ENCODE peak calls at places on chromosome 4, in five cellular contexts. A, N, U, K and E are unnamed samples.

GRCh38 chr4:41949531-41949930 is 14.3 kb downstream of the TMEM33 start:
- DNase-seq in A (no peak), N (no peak), U (no peak), K (no peak), E (no peak)

GRCh38 chr4:61877893-61878292 is 677.8 kb downstream of the ADGRL3 start:
- DNase-seq in A (no peak), N (no peak), U (no peak), K (no peak), E (no peak)

GRCh38 chr4:24425868-24426267 is 158.5 kb downstream of the DHX15 start:
- DNase-seq in A (no peak), N (no peak), U (no peak), K (no peak), E (no peak)

GRCh38 chr4:1041147-1041935 is 29.9 kb downstream of the FGFRL1 start:
- DNase-seq in A (no peak), N (no peak), U (peak; percentile 81), K (no peak), E (no peak)

GRCh38 chr4:141046255-141046654 is 87.0 kb downstream of the RNF150 start:
- DNase-seq in A (no peak), N (no peak), U (no peak), K (peak; percentile 97), E (no peak)

GRCh38 chr4:165631208-165631894 is 241.7 kb upstream of the TLL1 start:
- DNase-seq in A (no peak), N (no peak), U (no peak), K (no peak), E (no peak)

GRCh38 chr4:152843476-152844107 is 63.8 kb downstream of the ARFIP1 start:
- DNase-seq in A (no peak), N (no peak), U (no peak), K (no peak), E (no peak)

GRCh38 chr4:85783483-85783882 is 308.5 kb downstream of the ARHGAP24 start:
- DNase-seq in A (no peak), N (no peak), U (no peak), K (no peak), E (no peak)

GRCh38 chr4:52966781-52967180 is 104.7 kb downstream of the RASL11B start:
- DNase-seq in A (no peak), N (no peak), U (no peak), K (no peak), E (no peak)

GRCh38 chr4:107153228-107153627 is 117.1 kb upstream of the DKK2 start:
- DNase-seq in A (no peak), N (peak; percentile 10), U (no peak), K (no peak), E (no peak)

GRCh38 chr4:41339812-41340809 is 83.4 kb downstream of the UCHL1 start:
- DNase-seq in A (no peak), N (no peak), U (no peak), K (no peak), E (no peak)

GRCh38 chr4:184838249-184839074 is 12.7 kb upstream of the ACSL1 start:
- DNase-seq in A (no peak), N (no peak), U (peak; percentile 28), K (no peak), E (peak; percentile 72)

GRCh38 chr4:56626963-56627362 is 54.1 kb downstream of the HOPX start:
- DNase-seq in A (no peak), N (no peak), U (no peak), K (no peak), E (no peak)

GRCh38 chr4:77817304-77818076 is 1.7 kb downstream of the CNOT6L start:
- DNase-seq in A (no peak), N (no peak), U (no peak), K (no peak), E (no peak)

GRCh38 chr4:31045151-31045550 is 325.0 kb downstream of the PCDH7 start:
- DNase-seq in A (no peak), N (no peak), U (no peak), K (no peak), E (no peak)

GRCh38 chr4:168797176-168797575 is 212.9 kb downstream of the CBR4 start:
- DNase-seq in A (no peak), N (no peak), U (no peak), K (no peak), E (no peak)

GRCh38 chr4:187276786-187277408 is 553.2 kb upstream of the FAT1 start:
- DNase-seq in A (no peak), N (no peak), U (no peak), K (peak; percentile 34), E (no peak)

GRCh38 chr4:187268940-187269339 is 545.3 kb upstream of the FAT1 start:
- DNase-seq in A (no peak), N (no peak), U (no peak), K (peak; percentile 48), E (no peak)

GRCh38 chr4:187270154-187270553 is 546.5 kb upstream of the FAT1 start:
- DNase-seq in A (no peak), N (no peak), U (no peak), K (no peak), E (no peak)

DNA sequence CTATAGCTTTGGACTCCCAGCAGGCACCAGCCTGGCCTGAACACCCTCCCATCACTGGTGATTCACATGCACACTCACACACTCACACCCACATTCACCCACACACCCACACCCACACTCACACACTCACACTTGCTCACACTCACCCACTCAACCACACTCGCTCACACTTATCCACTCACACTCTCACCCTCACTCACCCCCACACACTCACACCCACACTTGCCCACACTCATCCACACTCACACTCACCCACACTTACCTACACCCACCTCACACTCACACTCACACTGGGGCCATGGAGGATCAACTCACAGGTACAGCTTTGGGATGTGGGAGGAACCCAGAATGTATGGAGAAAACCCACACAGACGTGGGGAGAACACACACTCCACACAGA is 548.2 kb upstream of the FAT1 start:
- DNase-seq in A (no peak), N (no peak), U (no peak), K (no peak), E (no peak)
- TF ChIP-seq CTCF in A (no peak), N (no peak), U (no peak), K (no peak), E (no peak)

GRCh38 chr4:176377705-176378302 is 58.0 kb downstream of the SPCS3 start:
- DNase-seq in A (no peak), N (peak; percentile 8), U (no peak), K (no peak), E (peak; percentile 26)

GRCh38 chr4:176380352-176381157 is 60.8 kb downstream of the SPCS3 start:
- DNase-seq in A (no peak), N (no peak), U (no peak), K (no peak), E (no peak)

DNA sequence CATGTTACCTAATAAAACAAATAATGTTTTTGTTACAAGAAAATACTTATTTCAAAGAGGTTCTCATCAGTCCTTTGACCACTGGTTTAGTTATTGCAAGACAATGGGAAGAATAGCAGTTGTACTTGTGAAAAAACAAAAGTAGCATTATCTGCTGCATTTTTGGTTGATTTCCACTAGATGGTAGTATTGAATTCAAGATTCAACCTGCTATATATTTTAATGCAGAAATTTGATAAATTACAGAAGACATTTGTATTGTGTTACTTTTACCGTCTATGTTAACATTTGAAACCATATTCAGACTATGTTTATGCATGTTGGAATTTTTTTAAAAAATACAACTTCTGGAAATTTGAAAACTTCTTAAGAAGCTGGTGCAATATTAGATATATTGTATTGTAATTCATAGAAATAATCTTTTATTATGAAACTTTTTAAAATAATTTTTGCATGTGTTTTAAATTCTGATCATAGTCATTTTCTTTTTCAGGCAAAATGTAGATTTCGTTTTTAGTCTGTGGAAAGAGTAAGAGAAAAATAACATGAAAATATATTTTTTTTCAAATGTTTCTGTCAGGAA is 56.4 kb downstream of the SPCS3 start:
- DNase-seq in A (no peak), N (peak; percentile 9), U (no peak), K (no peak), E (no peak)
- TF ChIP-seq CTCF in A (peak; percentile 56), N (peak; percentile 50), U (peak; percentile 41), K (peak; percentile 60), E (peak; percentile 36)

GRCh38 chr4:105002278-105002677 is 144.4 kb upstream of the TET2 start:
- DNase-seq in A (no peak), N (no peak), U (no peak), K (no peak), E (no peak)
- TF ChIP-seq CTCF in A (no peak), N (no peak), U (no peak), K (no peak), E (no peak)

GRCh38 chr4:189436207-189436606 is 504.5 kb upstream of the FRG1 start:
- DNase-seq in A (no peak), N (no peak), U (no peak), K (no peak), E (no peak)
- TF ChIP-seq CTCF in A (no peak), N (no peak), U (no peak), K (no peak), E (peak; percentile 45)

GRCh38 chr4:121421594-121421993 is 40.8 kb upstream of the QRFPR start:
- DNase-seq in A (no peak), N (no peak), U (no peak), K (no peak), E (no peak)
- TF ChIP-seq CTCF in A (no peak), N (peak; percentile 47), U (peak; percentile 27), K (peak; percentile 5), E (peak; percentile 60)